ENCODE peak calls at places on chromosomes 13 and 19, in six cellular contexts. One of them, this sample, is unnamed.

GRCh38 chr19:19418548-19419260 is 13.2 kb downstream of the GATAD2A start:
- DNase-seq in GDM1: no peak
- DNase-seq in T-helper 9 cell: no peak
- DNase-seq in mesothelial cell of epicardium: no peak
- DNase-seq in HepG2: no peak
- DNase-seq in ovary: no peak
- DNase-seq in this sample: no peak

GRCh38 chr19:9741476-9742171 is 26.9 kb downstream of the ZNF846 start:
- DNase-seq in ovary: no peak
- DNase-seq in T-helper 9 cell: no peak
- DNase-seq in HepG2: no peak
- DNase-seq in GDM1: no peak
- DNase-seq in mesothelial cell of epicardium: no peak
- DNase-seq in this sample: no peak

GRCh38 chr13:113729329-113730019 is 29.6 kb upstream of the TMEM255B start:
- DNase-seq in mesothelial cell of epicardium: peak
- DNase-seq in GDM1: no peak
- DNase-seq in ovary: no peak
- DNase-seq in T-helper 9 cell: no peak
- DNase-seq in HepG2: no peak
- DNase-seq in this sample: no peak

GRCh38 chr13:100269837-100270236 is 180.9 kb downstream of the PCCA start:
- DNase-seq in GDM1: no peak
- DNase-seq in ovary: peak
- DNase-seq in HepG2: no peak
- DNase-seq in T-helper 9 cell: no peak
- DNase-seq in mesothelial cell of epicardium: no peak
- DNase-seq in this sample: peak

GRCh38 chr19:3783660-3784584 is 2.3 kb downstream of the MATK start:
- DNase-seq in HepG2: peak
- DNase-seq in GDM1: no peak
- DNase-seq in ovary: no peak
- DNase-seq in mesothelial cell of epicardium: no peak
- DNase-seq in T-helper 9 cell: peak
- DNase-seq in this sample: no peak

GRCh38 chr13:94327318-94327717 is 152.2 kb downstream of the DCT start:
- DNase-seq in HepG2: no peak
- DNase-seq in mesothelial cell of epicardium: no peak
- DNase-seq in GDM1: no peak
- DNase-seq in ovary: no peak
- DNase-seq in T-helper 9 cell: no peak
- DNase-seq in this sample: no peak

GRCh38 chr19:31553844-31554215 is 204.6 kb upstream of the TSHZ3 start:
- DNase-seq in mesothelial cell of epicardium: no peak
- DNase-seq in GDM1: no peak
- DNase-seq in HepG2: no peak
- DNase-seq in T-helper 9 cell: no peak
- DNase-seq in ovary: peak
- DNase-seq in this sample: no peak

GRCh38 chr19:48558018-48558684 is 6.2 kb downstream of the SULT2B1 start:
- DNase-seq in T-helper 9 cell: no peak
- DNase-seq in mesothelial cell of epicardium: no peak
- DNase-seq in GDM1: no peak
- DNase-seq in ovary: no peak
- DNase-seq in HepG2: peak
- DNase-seq in this sample: no peak

GRCh38 chr19:33325920-33326319 is 23.6 kb upstream of the CEBPA start:
- DNase-seq in mesothelial cell of epicardium: no peak
- DNase-seq in HepG2: no peak
- DNase-seq in ovary: no peak
- DNase-seq in T-helper 9 cell: no peak
- DNase-seq in GDM1: no peak
- DNase-seq in this sample: no peak

GRCh38 chr13:107376393-107377085 is 808.6 kb upstream of the ARGLU1 start:
- DNase-seq in mesothelial cell of epicardium: no peak
- DNase-seq in T-helper 9 cell: no peak
- DNase-seq in HepG2: no peak
- DNase-seq in GDM1: no peak
- DNase-seq in ovary: no peak
- DNase-seq in this sample: no peak

GRCh38 chr19:53868091-53868891 is 608 bp downstream of the MYADM start:
- DNase-seq in HepG2: peak
- DNase-seq in ovary: peak
- DNase-seq in T-helper 9 cell: peak
- DNase-seq in GDM1: no peak
- DNase-seq in mesothelial cell of epicardium: no peak
- DNase-seq in this sample: peak

GRCh38 chr13:109323338-109323737 is 463.0 kb downstream of the IRS2 start:
- DNase-seq in ovary: no peak
- DNase-seq in HepG2: no peak
- DNase-seq in GDM1: no peak
- DNase-seq in T-helper 9 cell: no peak
- DNase-seq in mesothelial cell of epicardium: no peak
- DNase-seq in this sample: no peak

GRCh38 chr19:48741222-48741999 is 1.0 kb upstream of the RASIP1 start:
- DNase-seq in T-helper 9 cell: no peak
- DNase-seq in mesothelial cell of epicardium: no peak
- DNase-seq in GDM1: no peak
- DNase-seq in HepG2: no peak
- DNase-seq in ovary: no peak
- DNase-seq in this sample: no peak

GRCh38 chr13:94322925-94323324 is 156.6 kb downstream of the DCT start:
- DNase-seq in ovary: no peak
- DNase-seq in HepG2: no peak
- DNase-seq in GDM1: no peak
- DNase-seq in T-helper 9 cell: no peak
- DNase-seq in mesothelial cell of epicardium: no peak
- DNase-seq in this sample: no peak

GRCh38 chr19:50555447-50556235 is 12.6 kb downstream of the LRRC4B start:
- DNase-seq in HepG2: no peak
- DNase-seq in GDM1: no peak
- DNase-seq in T-helper 9 cell: no peak
- DNase-seq in mesothelial cell of epicardium: no peak
- DNase-seq in ovary: no peak
- DNase-seq in this sample: no peak

GRCh38 chr13:44523176-44524017 is 52.7 kb downstream of the TSC22D1 start:
- DNase-seq in HepG2: peak
- DNase-seq in ovary: no peak
- DNase-seq in mesothelial cell of epicardium: no peak
- DNase-seq in GDM1: no peak
- DNase-seq in T-helper 9 cell: no peak
- DNase-seq in this sample: no peak

GRCh38 chr19:39843919-39844793 is 2.0 kb downstream of the FBL start:
- DNase-seq in GDM1: no peak
- DNase-seq in HepG2: peak
- DNase-seq in mesothelial cell of epicardium: no peak
- DNase-seq in T-helper 9 cell: no peak
- DNase-seq in ovary: no peak
- DNase-seq in this sample: no peak

GRCh38 chr19:19372656-19373416 is 32.6 kb upstream of the GATAD2A start:
- DNase-seq in T-helper 9 cell: no peak
- DNase-seq in ovary: no peak
- DNase-seq in HepG2: peak
- DNase-seq in mesothelial cell of epicardium: no peak
- DNase-seq in GDM1: peak
- DNase-seq in this sample: no peak

GRCh38 chr19:12867120-12868099 is 13.8 kb downstream of the DNASE2 start:
- DNase-seq in ovary: peak
- DNase-seq in mesothelial cell of epicardium: peak
- DNase-seq in GDM1: no peak
- DNase-seq in HepG2: no peak
- DNase-seq in T-helper 9 cell: peak
- DNase-seq in this sample: peak

GRCh38 chr13:106919638-106920037 is 351.7 kb upstream of the ARGLU1 start:
- DNase-seq in ovary: peak
- DNase-seq in GDM1: no peak
- DNase-seq in T-helper 9 cell: no peak
- DNase-seq in mesothelial cell of epicardium: no peak
- DNase-seq in HepG2: no peak
- DNase-seq in this sample: no peak

GRCh38 chr13:110929104-110929777 is 14.4 kb upstream of the ANKRD10 start:
- DNase-seq in ovary: no peak
- DNase-seq in GDM1: no peak
- DNase-seq in T-helper 9 cell: no peak
- DNase-seq in mesothelial cell of epicardium: no peak
- DNase-seq in HepG2: no peak
- DNase-seq in this sample: no peak

GRCh38 chr13:90933097-90933826 is 414.2 kb upstream of the MIR17HG start:
- DNase-seq in HepG2: no peak
- DNase-seq in ovary: no peak
- DNase-seq in GDM1: no peak
- DNase-seq in mesothelial cell of epicardium: no peak
- DNase-seq in T-helper 9 cell: no peak
- DNase-seq in this sample: no peak

GRCh38 chr19:53915000-53915399 is 5.9 kb downstream of the CACNG7 start:
- DNase-seq in T-helper 9 cell: no peak
- DNase-seq in ovary: no peak
- DNase-seq in HepG2: no peak
- DNase-seq in GDM1: no peak
- DNase-seq in mesothelial cell of epicardium: no peak
- DNase-seq in this sample: no peak

GRCh38 chr19:1665565-1666047 is 13.2 kb upstream of the TCF3 start:
- DNase-seq in T-helper 9 cell: no peak
- DNase-seq in GDM1: no peak
- DNase-seq in ovary: no peak
- DNase-seq in mesothelial cell of epicardium: no peak
- DNase-seq in HepG2: no peak
- DNase-seq in this sample: no peak

GRCh38 chr19:29524912-29525870 is 603 bp upstream of the VSTM2B start:
- DNase-seq in HepG2: no peak
- DNase-seq in mesothelial cell of epicardium: no peak
- DNase-seq in ovary: no peak
- DNase-seq in T-helper 9 cell: no peak
- DNase-seq in GDM1: no peak
- DNase-seq in this sample: no peak

GRCh38 chr19:6023085-6023682 is 45.2 kb upstream of the RANBP3 start:
- DNase-seq in T-helper 9 cell: no peak
- DNase-seq in GDM1: no peak
- DNase-seq in mesothelial cell of epicardium: no peak
- DNase-seq in HepG2: no peak
- DNase-seq in ovary: no peak
- DNase-seq in this sample: no peak

GRCh38 chr19:15014579-15014978 is 34.7 kb upstream of the CASP14 start:
- DNase-seq in GDM1: no peak
- DNase-seq in T-helper 9 cell: no peak
- DNase-seq in mesothelial cell of epicardium: no peak
- DNase-seq in ovary: no peak
- DNase-seq in HepG2: no peak
- DNase-seq in this sample: no peak

GRCh38 chr19:38266981-38267597 is 2.7 kb downstream of the SPINT2 start:
- DNase-seq in GDM1: no peak
- DNase-seq in mesothelial cell of epicardium: no peak
- DNase-seq in ovary: no peak
- DNase-seq in HepG2: peak
- DNase-seq in T-helper 9 cell: no peak
- DNase-seq in this sample: peak

GRCh38 chr19:12715929-12716328 is 7.8 kb downstream of the TNPO2 start:
- DNase-seq in T-helper 9 cell: no peak
- DNase-seq in GDM1: no peak
- DNase-seq in mesothelial cell of epicardium: no peak
- DNase-seq in ovary: no peak
- DNase-seq in HepG2: no peak
- DNase-seq in this sample: no peak

GRCh38 chr13:23799945-23800344 is 89.3 kb downstream of the MIPEP start:
- DNase-seq in T-helper 9 cell: no peak
- DNase-seq in GDM1: no peak
- DNase-seq in ovary: no peak
- DNase-seq in HepG2: no peak
- DNase-seq in mesothelial cell of epicardium: no peak
- DNase-seq in this sample: no peak

GRCh38 chr13:36090592-36090991 is 40.6 kb downstream of the DCLK1 start:
- DNase-seq in HepG2: no peak
- DNase-seq in mesothelial cell of epicardium: no peak
- DNase-seq in ovary: no peak
- DNase-seq in T-helper 9 cell: no peak
- DNase-seq in GDM1: no peak
- DNase-seq in this sample: no peak

This sample was measured in breast epithelium.